ENCODE peak calls at places on chromosomes 4 and X, in six cellular contexts. Q is fibroblast of mammary gland; P is RKO; I is lung; D is NCI-H2081 treated with DMSO at 0.1 percent for 48 hours; X is activated CD8-positive, alpha-beta memory T cell treated with anti-CD3 and anti-CD28 coated beads for 48 hours. O is an unnamed sample.
A peak's percentile ranks its signal among the peaks of the same experiment; 100 is the strongest.

GRCh38 chrX:11064851-11065600 is 46.1 kb upstream of the HCCS start:
- DNase-seq in D (no peak), I (no peak), Q (peak; percentile 55), P (no peak), X (no peak), O (peak; percentile 78)

GRCh38 chrX:107579956-107580355 is 48.4 kb upstream of the PRPS1 start:
- DNase-seq in P (no peak), I (no peak), D (no peak), X (no peak), Q (peak; percentile 67), O (peak; percentile 43)

GRCh38 chr4:56464581-56464980 is 2.8 kb upstream of the SRP72 start:
- DNase-seq in X (no peak), I (no peak), Q (no peak), D (no peak), P (no peak), O (no peak)

GRCh38 chrX:114626323-114626722 is 42.4 kb downstream of the HTR2C start:
- DNase-seq in D (no peak), I (no peak), Q (peak; percentile 40), P (peak; percentile 38), X (no peak), O (peak; percentile 44)

GRCh38 chr4:28073860-28074555 is 1213.4 kb downstream of the STIM2 start:
- DNase-seq in I (no peak), P (peak; percentile 11), X (no peak), D (no peak), Q (no peak), O (peak; percentile 11)

GRCh38 chrX:75582511-75582910 is 59.7 kb upstream of the ZDHHC15 start:
- DNase-seq in I (no peak), Q (no peak), X (no peak), D (no peak), P (no peak), O (no peak)

GRCh38 chrX:37844622-37845021 is 2.7 kb downstream of the DYNLT3 start:
- DNase-seq in Q (no peak), I (no peak), D (no peak), P (no peak), X (no peak), O (no peak)

GRCh38 chr4:62548108-62548524 is 1348.0 kb downstream of the ADGRL3 start:
- DNase-seq in I (no peak), P (no peak), D (no peak), X (no peak), Q (peak; percentile 8), O (no peak)

GRCh38 chr4:163697121-163697520 is 202.6 kb downstream of the TMA16 start:
- DNase-seq in Q (peak; percentile 57), D (no peak), P (no peak), I (no peak), X (no peak), O (peak; percentile 47)

GRCh38 chrX:16743604-16744325 is 24.4 kb downstream of the SYAP1 start:
- DNase-seq in Q (peak; percentile 91), X (no peak), D (no peak), P (peak; percentile 81), I (no peak), O (peak; percentile 74)

GRCh38 chr4:68129793-68130192 is at the start of gene TMPRSS11F:
- DNase-seq in I (no peak), P (no peak), Q (no peak), D (no peak), X (no peak), O (no peak)

GRCh38 chrX:110173192-110174175 is 144.4 kb downstream of the AMMECR1 start:
- DNase-seq in I (no peak), P (no peak), Q (peak; percentile 42), X (no peak), D (no peak), O (peak; percentile 26)

GRCh38 chrX:15956684-15957083 is 102.1 kb upstream of the AP1S2 start:
- DNase-seq in X (no peak), D (no peak), P (no peak), Q (peak; percentile 15), I (no peak), O (peak; percentile 10)

GRCh38 chr4:174398728-174399127 is 115.0 kb downstream of the CEP44 start:
- DNase-seq in D (no peak), P (no peak), X (no peak), Q (peak; percentile 93), I (no peak), O (peak; percentile 92)

GRCh38 chrX:98405376-98405775 is 1521.7 kb downstream of the RPA4 start:
- DNase-seq in Q (no peak), I (no peak), D (no peak), X (no peak), P (peak; percentile 4), O (peak; percentile 0)

GRCh38 chrX:44748014-44748413 is 95.8 kb upstream of the DUSP21 start:
- DNase-seq in I (no peak), X (no peak), Q (peak; percentile 43), D (no peak), P (peak; percentile 30), O (peak; percentile 15)

GRCh38 chr4:101968364-101968763 is 177.8 kb downstream of the BANK1 start:
- DNase-seq in I (no peak), P (no peak), X (no peak), Q (no peak), D (no peak), O (no peak)

GRCh38 chrX:12974217-12974796 is 603 bp upstream of the TMSB4X start:
- DNase-seq in P (no peak), D (no peak), X (no peak), Q (peak; percentile 69), I (peak; percentile 66), O (peak; percentile 61)

GRCh38 chrX:150199181-150199580 is 163.9 kb upstream of the MAMLD1 start:
- DNase-seq in I (no peak), D (no peak), P (no peak), X (no peak), Q (no peak), O (no peak)

GRCh38 chr4:119116021-119116420 is 19.6 kb upstream of the MYOZ2 start:
- DNase-seq in P (no peak), D (no peak), X (no peak), I (no peak), Q (no peak), O (no peak)

GRCh38 chr4:53541577-53542206 is 49.6 kb downstream of the LNX1 start:
- DNase-seq in D (peak; percentile 45), P (peak; percentile 83), Q (peak; percentile 98), I (no peak), X (no peak), O (peak; percentile 91)

GRCh38 chrX:109826954-109827708 is 94.1 kb upstream of the ACSL4 start:
- DNase-seq in I (no peak), D (no peak), X (no peak), P (peak; percentile 22), Q (peak; percentile 71), O (peak; percentile 71)

GRCh38 chrX:52933976-52934703 is 24.2 kb downstream of the FAM156A start:
- DNase-seq in I (no peak), P (no peak), D (no peak), Q (no peak), X (no peak), O (no peak)

GRCh38 chr4:10612476-10612875 is 72.1 kb downstream of the CLNK start:
- DNase-seq in I (no peak), P (no peak), X (no peak), D (no peak), Q (no peak), O (no peak)

GRCh38 chr4:179372746-179373145 is 1930.5 kb upstream of the AGA start:
- DNase-seq in P (no peak), D (no peak), Q (no peak), X (no peak), I (no peak), O (no peak)

GRCh38 chrX:154541896-154542722 is 4.5 kb downstream of the G6PD start:
- DNase-seq in D (no peak), P (peak; percentile 50), Q (peak; percentile 93), I (peak; percentile 79), X (peak; percentile 24), O (peak; percentile 91)

GRCh38 chrX:40154229-40154852 is 56.6 kb upstream of the BCOR start:
- DNase-seq in Q (no peak), I (no peak), D (peak; percentile 69), X (no peak), P (peak; percentile 59), O (peak; percentile 45)

GRCh38 chr4:58665649-58666048 is 1555.5 kb upstream of the IGFBP7 start:
- DNase-seq in D (no peak), X (no peak), P (no peak), Q (no peak), I (no peak), O (no peak)

GRCh38 chr4:153799708-153800074 is 10.8 kb upstream of the SFRP2 start:
- DNase-seq in X (no peak), D (no peak), P (no peak), Q (peak; percentile 86), I (no peak), O (peak; percentile 32)

GRCh38 chr4:102819588-102820365 is 7.6 kb downstream of the UBE2D3 start:
- DNase-seq in D (no peak), Q (peak; percentile 20), P (no peak), X (no peak), I (no peak), O (peak; percentile 67)

GRCh38 chrX:118795528-118795927 is 28.1 kb upstream of the ZCCHC12 start:
- DNase-seq in X (no peak), D (no peak), P (no peak), I (no peak), Q (peak; percentile 40), O (peak; percentile 10)

GRCh38 chrX:10404435-10404834 is 215.9 kb downstream of the MID1 start:
- DNase-seq in Q (peak; percentile 53), D (no peak), P (no peak), X (no peak), I (no peak), O (peak; percentile 36)

GRCh38 chr4:139514382-139515059 is 41.5 kb downstream of the SETD7 start:
- DNase-seq in I (no peak), X (no peak), D (no peak), Q (no peak), P (no peak), O (no peak)

GRCh38 chrX:17788439-17788838 is 51.1 kb downstream of the SCML1 start:
- DNase-seq in I (no peak), Q (peak; percentile 38), X (no peak), D (no peak), P (peak; percentile 20), O (peak; percentile 69)

O was measured in choroid plexus epithelial cell.